ENCODE peak calls at places on chromosome 9, in nine cellular contexts. Q is transverse colon, J is heart right ventricle, E is upper lobe of right lung, Z is H9, L is MM.1S, C is ascending aorta, G is mammary epithelial cell, U is spleen. A is an unnamed sample.

GRCh38 chr9:22813520-22813919 is 366.9 kb downstream of the DMRTA1 start:
- DNase-seq in Q (no peak), J (no peak), E (no peak), Z (no peak), L (peak), C (no peak), G (peak), U (no peak), A (no peak)

GRCh38 chr9:14014744-14015143 is 299.2 kb downstream of the NFIB start:
- DNase-seq in Q (no peak), J (no peak), E (no peak), Z (no peak), L (no peak), C (no peak), G (no peak), U (no peak), A (no peak)

GRCh38 chr9:4678679-4679267 is 596 bp upstream of the CDC37L1 start:
- DNase-seq in Q (no peak), J (peak), E (no peak), Z (no peak), L (peak), C (no peak), G (peak), U (no peak), A (no peak)

GRCh38 chr9:77291714-77292113 is 114.4 kb downstream of the VPS13A start:
- DNase-seq in Q (no peak), J (no peak), E (no peak), Z (peak), L (no peak), C (no peak), G (peak), U (no peak), A (no peak)

GRCh38 chr9:83208065-83208850 is 145.3 kb upstream of the RASEF start:
- DNase-seq in Q (no peak), J (no peak), E (no peak), Z (no peak), L (no peak), C (no peak), G (no peak), U (peak), A (no peak)

GRCh38 chr9:21287280-21287679 is 17.8 kb downstream of the IFNA5 start:
- DNase-seq in Q (no peak), J (no peak), E (no peak), Z (no peak), L (no peak), C (no peak), G (no peak), U (no peak), A (no peak)

GRCh38 chr9:112971415-112971814 is 40.6 kb downstream of the ZNF883 start:
- DNase-seq in Q (peak), J (no peak), E (no peak), Z (peak), L (no peak), C (no peak), G (peak), U (no peak), A (no peak)

GRCh38 chr9:94867842-94868312 is 141.4 kb downstream of the AOPEP start:
- DNase-seq in Q (no peak), J (no peak), E (no peak), Z (no peak), L (no peak), C (no peak), G (peak), U (no peak), A (no peak)

GRCh38 chr9:27194401-27195091 is 85.5 kb downstream of the TEK start:
- DNase-seq in Q (no peak), J (no peak), E (no peak), Z (no peak), L (no peak), C (no peak), G (peak), U (no peak), A (no peak)

GRCh38 chr9:127333326-127334064 is 63.5 kb upstream of the SLC2A8 start:
- DNase-seq in Q (no peak), J (no peak), E (no peak), Z (no peak), L (no peak), C (no peak), G (no peak), U (no peak), A (no peak)

GRCh38 chr9:101795147-101795546 is 56.7 kb upstream of the GRIN3A start:
- DNase-seq in Q (no peak), J (no peak), E (no peak), Z (no peak), L (no peak), C (no peak), G (no peak), U (no peak), A (no peak)

GRCh38 chr9:87343816-87344438 is 153.7 kb upstream of the DAPK1 start:
- DNase-seq in Q (no peak), J (no peak), E (no peak), Z (no peak), L (no peak), C (no peak), G (peak), U (no peak), A (no peak)

GRCh38 chr9:37374892-37375291 is 47.6 kb upstream of the GRHPR start:
- DNase-seq in Q (no peak), J (no peak), E (no peak), Z (no peak), L (no peak), C (no peak), G (no peak), U (peak), A (no peak)

GRCh38 chr9:27791311-27791710 is 218.0 kb upstream of the C9orf72 start:
- DNase-seq in Q (no peak), J (no peak), E (no peak), Z (no peak), L (no peak), C (no peak), G (peak), U (no peak), A (no peak)

GRCh38 chr9:84024041-84024575 is 43.5 kb downstream of the RMI1 start:
- DNase-seq in Q (no peak), J (no peak), E (no peak), Z (no peak), L (no peak), C (no peak), G (no peak), U (no peak), A (no peak)

GRCh38 chr9:120735009-120735408 is 20.7 kb upstream of the MEGF9 start:
- DNase-seq in Q (no peak), J (no peak), E (no peak), Z (no peak), L (no peak), C (no peak), G (no peak), U (no peak), A (no peak)

GRCh38 chr9:95081998-95082397 is 235.5 kb downstream of the FANCC start:
- DNase-seq in Q (no peak), J (no peak), E (peak), Z (no peak), L (no peak), C (no peak), G (no peak), U (peak), A (no peak)

GRCh38 chr9:131633491-131634031 is 88.2 kb downstream of the PRRT1B start:
- DNase-seq in Q (no peak), J (no peak), E (no peak), Z (no peak), L (no peak), C (no peak), G (peak), U (no peak), A (no peak)
- H3K27ac ChIP-seq in Q (no peak), J (peak), E (no peak), Z (no peak), L (no peak), C (no peak), G (peak), U (peak), A (no peak)

DNA sequence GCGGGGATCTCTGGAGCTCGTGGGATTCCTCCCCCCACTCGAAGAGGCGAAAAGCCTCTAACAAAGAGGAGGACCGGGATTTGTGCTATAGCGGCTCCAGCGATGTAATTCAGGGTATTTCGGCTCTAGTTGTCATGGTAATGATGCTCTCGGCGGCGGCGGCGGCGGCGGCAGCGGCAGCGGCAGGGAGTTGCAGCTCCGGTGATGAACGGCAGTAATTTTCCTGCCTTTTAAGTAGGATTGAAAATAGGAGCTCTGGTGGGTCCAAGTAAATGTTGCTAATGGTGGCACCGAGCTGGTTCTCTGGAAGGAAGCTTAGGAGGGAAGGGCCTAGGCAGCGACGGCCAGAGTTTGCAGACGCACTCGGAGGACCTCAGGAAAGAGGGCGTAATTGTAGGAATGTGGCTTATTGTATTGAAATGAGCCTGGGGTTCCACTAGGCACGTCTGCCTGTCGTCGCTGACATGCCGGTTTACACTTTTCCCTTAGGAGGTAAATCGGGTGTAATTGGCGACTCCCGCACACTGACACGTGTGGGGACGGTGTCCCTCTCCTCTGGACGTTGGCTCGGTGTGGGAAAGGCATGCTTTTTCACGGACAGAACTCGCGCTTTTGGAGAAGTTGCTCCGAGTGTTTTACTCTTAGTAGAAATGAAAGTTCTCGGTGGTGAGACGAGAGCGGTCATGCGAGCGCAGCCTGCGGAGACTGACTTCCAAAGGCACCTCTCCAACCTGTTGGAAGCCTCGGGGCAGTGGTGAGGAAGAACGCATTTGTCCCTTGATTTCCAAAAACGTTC is 1.1 kb downstream of the NR4A3 start:
- DNase-seq in Q (peak), J (peak), E (peak), Z (peak), L (peak), C (no peak), G (peak), U (peak), A (no peak)
- TF ChIP-seq CTCF in Q (no peak), J (no peak), E (no peak), Z (no peak), L (no peak), C (no peak), G (no peak), U (no peak), A (no peak)

GRCh38 chr9:68750179-68750685 is 45.2 kb downstream of the PIP5K1B start:
- DNase-seq in Q (no peak), J (no peak), E (no peak), Z (no peak), L (no peak), C (no peak), G (no peak), U (no peak), A (no peak)

GRCh38 chr9:68749579-68750159 is 44.6 kb downstream of the PIP5K1B start:
- DNase-seq in Q (no peak), J (no peak), E (peak), Z (no peak), L (no peak), C (no peak), G (no peak), U (no peak), A (no peak)

GRCh38 chr9:68749135-68749534 is 44.1 kb downstream of the PIP5K1B start:
- DNase-seq in Q (no peak), J (no peak), E (no peak), Z (no peak), L (no peak), C (no peak), G (no peak), U (no peak), A (no peak)

GRCh38 chr9:68747043-68747533 is 42.0 kb downstream of the PIP5K1B start:
- DNase-seq in Q (no peak), J (no peak), E (no peak), Z (no peak), L (no peak), C (no peak), G (peak), U (no peak), A (no peak)

GRCh38 chr9:68746564-68746963 is 41.5 kb downstream of the PIP5K1B start:
- DNase-seq in Q (no peak), J (no peak), E (no peak), Z (no peak), L (no peak), C (no peak), G (no peak), U (no peak), A (no peak)
- H3K27ac ChIP-seq in Q (peak), J (no peak), E (peak), Z (no peak), L (no peak), C (no peak), G (no peak), U (no peak), A (no peak)

DNA sequence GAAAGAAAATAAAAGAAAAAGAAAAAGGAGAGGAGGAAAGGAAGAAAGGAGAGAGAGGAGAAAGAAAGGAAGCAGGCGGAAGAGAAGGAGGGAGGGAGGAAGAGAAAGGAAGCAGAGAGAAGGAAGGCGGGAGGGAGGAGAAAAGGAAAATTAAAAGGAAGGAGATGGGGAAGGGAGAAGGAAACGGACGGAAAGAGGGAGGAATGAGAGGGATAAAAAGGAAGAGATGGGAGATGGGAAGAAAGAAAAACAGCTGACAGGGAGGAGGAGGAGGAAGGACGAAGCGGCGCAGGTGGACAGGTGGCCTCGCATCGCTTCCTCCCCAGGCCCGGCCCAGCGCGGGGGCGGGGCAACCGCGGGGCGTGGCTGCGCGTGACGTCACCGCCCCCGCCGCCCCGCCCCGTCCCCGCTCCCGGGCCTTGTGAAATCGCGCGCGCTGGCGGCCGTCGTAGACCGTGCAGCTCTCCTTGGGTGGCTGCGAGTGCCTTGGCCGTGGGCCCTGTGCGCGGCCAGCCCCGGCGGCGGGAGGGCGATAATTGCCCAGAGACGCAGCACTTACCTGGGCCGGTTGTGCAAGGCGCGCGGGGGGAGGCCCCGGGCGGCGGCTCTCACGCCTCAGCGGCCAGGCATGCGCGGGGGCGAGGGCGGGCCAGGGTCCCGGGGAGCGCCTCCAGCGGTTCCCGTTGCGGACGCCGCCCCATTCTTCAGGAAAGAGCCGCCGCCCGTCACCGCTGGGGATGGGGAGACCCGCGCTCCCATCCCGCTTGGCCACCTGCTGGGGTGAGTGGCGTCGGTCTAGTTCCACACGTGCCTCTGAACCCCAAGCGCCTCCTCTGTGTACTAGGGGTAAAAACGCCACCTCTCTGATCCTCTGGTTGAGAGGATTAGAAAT is 49.6 kb upstream of the FOXE1 start:
- DNase-seq in Q (peak), J (peak), E (peak), Z (peak), L (peak), C (no peak), G (peak), U (peak), A (no peak)
- TF ChIP-seq CTCF in Q (peak), J (no peak), E (no peak), Z (peak), L (peak), C (no peak), G (no peak), U (no peak), A (no peak)

GRCh38 chr9:109369285-109369684 is 48.4 kb upstream of the EPB41L4B start:
- DNase-seq in Q (no peak), J (no peak), E (no peak), Z (no peak), L (peak), C (no peak), G (peak), U (no peak), A (no peak)

GRCh38 chr9:109371374-109371773 is 50.5 kb upstream of the EPB41L4B start:
- DNase-seq in Q (no peak), J (no peak), E (no peak), Z (no peak), L (no peak), C (no peak), G (no peak), U (no peak), A (no peak)

GRCh38 chr9:109372246-109372645 is 51.4 kb upstream of the EPB41L4B start:
- DNase-seq in Q (no peak), J (no peak), E (no peak), Z (no peak), L (no peak), C (no peak), G (no peak), U (no peak), A (no peak)
- H3K27ac ChIP-seq in Q (no peak), J (no peak), E (no peak), Z (no peak), L (no peak), C (no peak), G (no peak), U (no peak), A (no peak)